ENCODE peak calls at places on chromosome X, in six cellular contexts. W is Peyer's patch, L is neural progenitor cell, E is SJSA1, N is mesenchymal stem cell, I is right atrium auricular region. Q is an unnamed sample.

GRCh38 chrX:30521440-30522182 is 56.0 kb downstream of the TASL start:
- DNase-seq in W (no peak), L (peak), E (peak), N (peak), I (no peak), Q (peak)

GRCh38 chrX:143945171-143945570 is 61.3 kb downstream of the UBE2NL start:
- DNase-seq in W (no peak), L (no peak), E (no peak), N (no peak), I (no peak), Q (no peak)

GRCh38 chrX:21991504-21991903 is 40.6 kb upstream of the PHEX start:
- DNase-seq in W (no peak), L (no peak), E (no peak), N (no peak), I (no peak), Q (no peak)

GRCh38 chrX:71908387-71908786 is 2.3 kb upstream of the NHSL2 start:
- DNase-seq in W (no peak), L (no peak), E (no peak), N (no peak), I (no peak), Q (no peak)

GRCh38 chrX:75746891-75747639 is 38.0 kb downstream of the MAGEE2 start:
- DNase-seq in W (peak), L (peak), E (peak), N (peak), I (no peak), Q (peak)

GRCh38 chrX:78029663-78030062 is 60.2 kb upstream of the PGAM4 start:
- DNase-seq in W (peak), L (peak), E (peak), N (no peak), I (no peak), Q (peak)

GRCh38 chrX:68193786-68194185 is 239.5 kb downstream of the OPHN1 start:
- DNase-seq in W (no peak), L (no peak), E (no peak), N (no peak), I (no peak), Q (no peak)

GRCh38 chrX:145865082-145865481 is 47.5 kb downstream of the SLITRK2 start:
- DNase-seq in W (no peak), L (no peak), E (no peak), N (no peak), I (no peak), Q (no peak)

GRCh38 chrX:109857898-109858297 is 124.8 kb upstream of the ACSL4 start:
- DNase-seq in W (no peak), L (no peak), E (no peak), N (no peak), I (no peak), Q (no peak)

GRCh38 chrX:42992199-42992943 is 214.4 kb upstream of the PPP1R2C start:
- DNase-seq in W (no peak), L (no peak), E (peak), N (peak), I (no peak), Q (no peak)

GRCh38 chrX:74529311-74529710 is 85.1 kb downstream of the RLIM start:
- DNase-seq in W (no peak), L (no peak), E (no peak), N (no peak), I (no peak), Q (no peak)

GRCh38 chrX:119189586-119189985 is 46.5 kb upstream of the PGRMC1 start:
- DNase-seq in W (no peak), L (no peak), E (no peak), N (peak), I (peak), Q (no peak)
- H3K27ac ChIP-seq in W (no peak), L (no peak), E (no peak), N (no peak), I (peak), Q (no peak)

DNA sequence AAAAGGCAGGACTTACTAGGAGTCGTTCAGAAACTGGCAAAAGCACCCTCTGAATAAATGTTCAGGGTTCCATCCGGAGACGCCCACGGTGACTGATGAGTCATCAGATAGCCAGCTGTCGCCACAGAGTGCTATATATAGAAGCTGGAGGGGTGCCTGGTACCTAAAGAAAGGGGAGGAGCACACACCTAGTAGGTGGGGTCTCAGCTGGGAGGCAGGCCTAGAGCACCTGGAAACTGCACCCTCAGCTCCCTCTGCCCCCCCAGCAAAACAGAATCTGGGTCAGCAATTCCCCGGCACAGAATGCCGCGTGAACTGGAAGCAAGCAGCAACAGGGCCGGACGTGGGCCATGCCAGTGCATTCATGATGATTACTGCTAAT is 242.0 kb downstream of the BCOR start:
- DNase-seq in W (peak), L (no peak), E (peak), N (peak), I (no peak), Q (peak)
- H3K27ac ChIP-seq in W (peak), L (no peak), E (peak), N (no peak), I (no peak), Q (no peak)

GRCh38 chrX:19377799-19378198 is 34.1 kb downstream of the PDHA1 start:
- DNase-seq in W (peak), L (no peak), E (no peak), N (no peak), I (no peak), Q (no peak)

GRCh38 chrX:19372170-19373033 is 28.7 kb downstream of the PDHA1 start:
- DNase-seq in W (peak), L (peak), E (peak), N (peak), I (peak), Q (peak)

GRCh38 chrX:19375546-19375945 is 31.8 kb downstream of the PDHA1 start:
- DNase-seq in W (no peak), L (no peak), E (no peak), N (no peak), I (no peak), Q (no peak)

GRCh38 chrX:19373034-19373891 is 29.5 kb downstream of the PDHA1 start:
- DNase-seq in W (no peak), L (peak), E (no peak), N (no peak), I (no peak), Q (no peak)
- H3K27ac ChIP-seq in W (no peak), L (no peak), E (no peak), N (no peak), I (no peak), Q (no peak)

GRCh38 chrX:19182785-19183184 is 60.5 kb upstream of the ADGRG2 start:
- DNase-seq in W (no peak), L (no peak), E (no peak), N (no peak), I (no peak), Q (no peak)
- H3K27ac ChIP-seq in W (no peak), L (no peak), E (no peak), N (no peak), I (no peak), Q (no peak)

GRCh38 chrX:150365051-150365952 is 2.2 kb downstream of the MAMLD1 start:
- DNase-seq in W (peak), L (peak), E (peak), N (peak), I (no peak), Q (peak)

GRCh38 chrX:150364347-150365050 is 1.4 kb downstream of the MAMLD1 start:
- DNase-seq in W (no peak), L (peak), E (peak), N (peak), I (no peak), Q (no peak)

GRCh38 chrX:150362599-150363481 is at the start of gene MAMLD1:
- DNase-seq in W (peak), L (peak), E (peak), N (peak), I (peak), Q (peak)

GRCh38 chrX:150361777-150362351 is 1.3 kb upstream of the MAMLD1 start:
- DNase-seq in W (no peak), L (peak), E (peak), N (peak), I (no peak), Q (no peak)

DNA sequence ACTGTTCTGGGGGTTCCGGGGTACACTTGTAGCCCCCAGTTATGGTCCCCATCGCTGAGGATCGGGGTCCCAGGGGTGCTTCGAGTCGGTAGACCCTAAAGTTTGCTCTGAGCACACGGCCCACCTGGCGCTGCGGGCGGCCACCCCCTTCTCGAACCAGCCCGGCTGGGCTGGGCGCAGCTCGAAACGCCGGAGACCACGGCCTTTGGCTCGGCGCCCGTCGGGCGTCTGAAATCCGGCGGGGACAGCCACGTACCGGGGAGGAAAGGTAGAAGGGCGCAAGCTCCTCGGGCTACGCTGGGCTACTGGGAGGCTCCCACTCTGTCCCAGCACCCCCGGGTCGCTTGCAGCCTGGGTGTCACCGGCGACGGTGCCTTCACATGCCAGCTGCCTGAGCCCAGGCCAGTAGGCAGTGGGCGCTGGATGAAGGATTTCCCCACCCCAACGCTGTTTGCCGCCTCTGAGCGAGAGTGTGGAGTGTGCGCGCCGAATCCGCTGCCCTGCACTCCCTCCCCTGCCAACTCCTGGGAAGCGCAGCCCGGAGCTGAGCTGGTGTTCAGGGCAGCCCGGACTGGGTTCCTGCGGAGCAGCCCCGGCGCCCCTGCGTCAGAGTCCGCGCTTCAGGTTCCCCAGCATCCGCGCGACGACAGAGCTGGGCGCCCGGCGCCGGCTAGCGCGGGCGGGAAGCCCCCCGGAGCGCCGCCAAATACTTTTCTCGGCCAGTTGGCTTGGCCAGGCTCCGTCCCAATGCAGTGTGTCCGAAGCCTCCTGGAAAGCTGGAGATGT is 637 bp downstream of the MAMLD1 start:
- DNase-seq in W (no peak), L (peak), E (peak), N (peak), I (no peak), Q (no peak)
- H3K27ac ChIP-seq in W (peak), L (no peak), E (peak), N (peak), I (peak), Q (peak)

GRCh38 chrX:52874661-52875060 is 6.8 kb upstream of the XAGE3 start:
- DNase-seq in W (no peak), L (no peak), E (no peak), N (no peak), I (no peak), Q (no peak)
- H3K27ac ChIP-seq in W (no peak), L (no peak), E (no peak), N (no peak), I (no peak), Q (no peak)

GRCh38 chrX:48902776-48903175 is 5.0 kb downstream of the PQBP1 start:
- DNase-seq in W (no peak), L (no peak), E (no peak), N (no peak), I (no peak), Q (no peak)
- H3K27ac ChIP-seq in W (no peak), L (no peak), E (no peak), N (no peak), I (no peak), Q (no peak)

GRCh38 chrX:40853004-40853815 is 117.9 kb upstream of the MED14 start:
- DNase-seq in W (no peak), L (no peak), E (no peak), N (no peak), I (no peak), Q (no peak)
- H3K27ac ChIP-seq in W (no peak), L (peak), E (no peak), N (no peak), I (no peak), Q (no peak)